ENCODE peak calls at places on chromosomes 5 and 9, in five cellular contexts. T, L, C, O and F are unnamed samples.

GRCh38 chr5:149128023-149128875 is 13.0 kb upstream of the ABLIM3 start:
- DNase-seq in L (peak), T (peak), O (no peak), C (peak), F (peak)

GRCh38 chr5:38858839-38859238 is 13.0 kb downstream of the OSMR start:
- DNase-seq in T (no peak), L (no peak), O (no peak), C (no peak), F (no peak)

GRCh38 chr5:133859073-133859472 is 109.4 kb downstream of the C5orf15 start:
- DNase-seq in C (no peak), T (no peak), O (no peak), L (no peak), F (no peak)

GRCh38 chr5:131635755-131636479 is 888 bp upstream of the RAPGEF6 start:
- DNase-seq in C (peak), O (no peak), T (no peak), L (no peak), F (no peak)

GRCh38 chr5:54845567-54845941 is 139.8 kb downstream of the ESM1 start:
- DNase-seq in C (no peak), L (no peak), O (no peak), T (no peak), F (no peak)

GRCh38 chr9:136662656-136663310 is at the start of gene EGFL7:
- DNase-seq in T (peak), C (no peak), O (no peak), L (no peak), F (no peak)

GRCh38 chr5:54551292-54551691 is 33.7 kb downstream of the SNX18 start:
- DNase-seq in C (no peak), L (no peak), O (no peak), T (no peak), F (no peak)

GRCh38 chr5:180161420-180162303 is 47.3 kb downstream of the RASGEF1C start:
- DNase-seq in O (no peak), C (no peak), T (no peak), L (peak), F (no peak)

GRCh38 chr9:37994639-37995347 is 74.2 kb downstream of the SHB start:
- DNase-seq in C (no peak), T (peak), L (no peak), O (peak), F (peak)

GRCh38 chr5:149416977-149417713 is 38.1 kb upstream of the IL17B start:
- DNase-seq in C (no peak), O (no peak), T (no peak), L (no peak), F (no peak)

DNA sequence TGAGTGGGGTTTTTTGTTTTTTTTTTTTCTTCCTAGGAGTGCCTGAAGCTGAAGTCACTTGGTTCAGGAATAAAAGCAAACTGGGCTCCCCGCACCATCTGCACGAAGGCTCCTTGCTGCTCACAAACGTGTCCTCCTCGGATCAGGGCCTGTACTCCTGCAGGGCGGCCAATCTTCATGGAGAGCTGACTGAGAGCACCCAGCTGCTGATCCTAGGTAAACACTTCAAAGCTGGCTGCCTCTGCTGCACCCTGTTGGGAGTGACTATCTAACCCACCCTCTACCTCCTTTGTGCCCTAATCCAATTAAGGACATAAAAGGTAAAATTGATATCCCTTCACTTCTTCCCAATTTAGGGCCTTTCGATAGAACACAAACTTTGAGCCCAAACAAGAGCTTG is 206.8 kb downstream of the SAXO1 start:
- DNase-seq in T (no peak), C (no peak), O (no peak), L (peak), F (no peak)
- TF ChIP-seq CTCF in T (no peak), C (no peak), O (no peak), L (no peak), F (no peak)

GRCh38 chr5:151051066-151051930 is 29.5 kb downstream of the TNIP1 start:
- DNase-seq in C (peak), L (peak), T (peak), O (peak), F (peak)
- TF ChIP-seq CTCF in C (peak), L (peak), T (peak), O (peak), F (peak)

GRCh38 chr9:17148324-17148723 is 13.5 kb downstream of the CNTLN start:
- DNase-seq in C (no peak), L (no peak), T (no peak), O (no peak), F (no peak)
- TF ChIP-seq CTCF in C (no peak), L (no peak), T (no peak), O (no peak), F (no peak)

GRCh38 chr5:53337827-53338226 is 142.6 kb upstream of the FST start:
- DNase-seq in O (no peak), T (no peak), L (no peak), C (no peak), F (no peak)

GRCh38 chr5:53333160-53333559 is 147.3 kb upstream of the FST start:
- DNase-seq in T (no peak), C (no peak), O (no peak), L (no peak), F (no peak)

GRCh38 chr5:53331463-53331862 is 149.0 kb upstream of the FST start:
- DNase-seq in O (no peak), T (no peak), C (peak), L (no peak), F (no peak)

GRCh38 chr5:53334431-53334941 is 145.9 kb upstream of the FST start:
- DNase-seq in C (no peak), O (no peak), T (no peak), L (no peak), F (no peak)

DNA sequence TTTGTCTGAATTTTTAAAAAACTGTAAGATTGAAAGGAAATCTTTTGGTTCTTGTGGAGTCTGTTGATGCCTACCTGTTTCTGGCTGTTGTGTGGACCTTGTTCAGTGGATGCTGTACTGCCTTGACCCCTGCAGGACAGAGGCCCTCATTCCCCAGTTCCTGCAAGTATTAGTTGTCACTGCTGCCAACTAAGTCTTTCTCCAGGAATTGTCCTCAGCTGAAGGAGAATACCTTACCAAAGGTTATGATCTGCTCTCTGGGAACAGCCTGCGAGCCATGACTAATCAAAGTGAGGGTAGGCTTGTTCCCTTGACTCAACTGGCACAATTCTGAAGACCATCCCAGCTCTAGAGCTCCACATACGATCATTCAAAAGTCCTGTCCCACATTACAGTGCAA is 145.3 kb upstream of the FST start:
- DNase-seq in O (no peak), L (peak), T (no peak), C (peak), F (no peak)
- TF ChIP-seq CTCF in O (no peak), L (peak), T (no peak), C (no peak), F (no peak)

GRCh38 chr5:152514827-152515397 is 109.8 kb upstream of the NMUR2 start:
- DNase-seq in T (no peak), C (peak), L (peak), O (no peak), F (peak)
- TF ChIP-seq CTCF in T (peak), C (peak), L (peak), O (peak), F (no peak)

GRCh38 chr9:102428305-102428704 is 566.8 kb upstream of the CYLC2 start:
- DNase-seq in L (no peak), T (no peak), C (no peak), O (no peak), F (no peak)
- TF ChIP-seq CTCF in L (no peak), T (peak), C (no peak), O (no peak), F (no peak)

GRCh38 chr5:59450245-59450644 is 443.3 kb downstream of the PDE4D start:
- DNase-seq in C (peak), L (no peak), T (no peak), O (no peak), F (no peak)
- TF ChIP-seq CTCF in C (peak), L (peak), T (peak), O (no peak), F (no peak)

DNA sequence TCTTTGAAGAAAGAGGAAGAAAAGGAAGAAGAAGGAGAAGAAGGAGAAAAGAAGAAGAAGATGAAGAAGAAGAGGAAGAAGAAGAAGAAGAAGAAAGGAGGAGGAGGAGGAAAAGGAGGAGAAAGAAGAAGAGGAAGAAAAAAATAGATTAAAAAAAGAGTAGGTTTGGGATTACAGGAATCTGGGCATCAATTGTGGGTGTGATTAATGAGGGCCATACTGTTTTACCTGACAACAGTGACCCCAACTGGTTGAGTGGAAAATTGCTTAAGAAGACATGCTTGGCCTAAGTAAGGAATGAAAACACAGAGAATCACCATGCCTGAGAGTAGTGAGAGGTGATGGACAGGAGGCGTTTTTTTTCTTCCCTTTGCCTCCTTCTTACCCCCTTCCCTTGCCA is 114.6 kb downstream of the FAM170A start:
- DNase-seq in C (peak), O (peak), T (no peak), L (peak), F (peak)
- TF ChIP-seq CTCF in C (no peak), O (peak), T (no peak), L (peak), F (no peak)

GRCh38 chr9:134738869-134739659 is 97.5 kb downstream of the COL5A1 start:
- DNase-seq in O (peak), T (peak), C (peak), L (peak), F (peak)
- TF ChIP-seq CTCF in O (peak), T (peak), C (peak), L (peak), F (peak)

GRCh38 chr9:108776920-108777650 is 78.7 kb downstream of the ACTL7B start:
- DNase-seq in O (no peak), L (no peak), T (no peak), C (no peak), F (no peak)
- TF ChIP-seq CTCF in O (no peak), L (peak), T (peak), C (peak), F (no peak)